ENCODE peak calls at places on chromosomes 2 and 18, in eight cellular contexts. S, Z, F, P, W, J, C and I are unnamed samples.
A peak's percentile ranks its signal among the peaks of the same experiment; 100 is the strongest.

GRCh38 chr2:88933980-88934379 is 242.5 kb downstream of the RPIA start:
- DNase-seq in C (peak; percentile 40), F (peak; percentile 8), P (no peak), Z (no peak), W (no peak), J (peak; percentile 17), S (no peak), I (peak; percentile 32)

GRCh38 chr18:66344227-66344626 is 259.7 kb downstream of the CDH19 start:
- DNase-seq in F (no peak), C (no peak), S (no peak), J (no peak), W (no peak), P (no peak), Z (no peak), I (no peak)

GRCh38 chr2:143482316-143482715 is 353.1 kb downstream of the ARHGAP15 start:
- DNase-seq in W (no peak), Z (no peak), J (peak; percentile 13), C (no peak), S (no peak), F (no peak), P (no peak), I (no peak)

GRCh38 chr2:39597309-39597708 is 68.4 kb upstream of the TMEM178A start:
- DNase-seq in Z (no peak), W (no peak), P (no peak), C (no peak), F (no peak), J (no peak), S (no peak), I (no peak)

GRCh38 chr2:171409436-171409971 is 24.3 kb downstream of the METTL8 start:
- DNase-seq in P (no peak), S (peak; percentile 46), J (no peak), C (no peak), Z (peak; percentile 56), F (no peak), W (no peak), I (peak; percentile 62)

GRCh38 chr2:207830778-207831549 is 61.3 kb upstream of the FZD5 start:
- DNase-seq in S (no peak), P (no peak), F (no peak), Z (no peak), W (no peak), C (no peak), J (no peak), I (no peak)

GRCh38 chr2:9235388-9236344 is 29.1 kb downstream of the ASAP2 start:
- DNase-seq in F (no peak), J (peak; percentile 71), W (no peak), S (no peak), P (peak; percentile 53), C (no peak), Z (peak; percentile 67), I (no peak)

GRCh38 chr2:54224997-54225396 is 31.0 kb downstream of the TSPYL6 start:
- DNase-seq in W (no peak), J (no peak), P (no peak), Z (no peak), S (no peak), C (no peak), F (no peak), I (no peak)

GRCh38 chr2:161681043-161681442 is 56.8 kb downstream of the SLC4A10 start:
- DNase-seq in S (no peak), F (no peak), C (peak; percentile 77), P (no peak), Z (no peak), W (no peak), J (peak; percentile 74), I (peak; percentile 54)

GRCh38 chr18:8767356-8767755 is 62.0 kb downstream of the MTCL1 start:
- DNase-seq in S (no peak), J (no peak), W (no peak), F (no peak), Z (no peak), P (no peak), C (no peak), I (no peak)

GRCh38 chr2:71379086-71379485 is 47.5 kb downstream of the ZNF638 start:
- DNase-seq in F (no peak), W (no peak), Z (peak; percentile 76), S (no peak), J (peak; percentile 74), C (peak; percentile 64), P (no peak), I (peak; percentile 40)

GRCh38 chr2:219453691-219454131 is 19.1 kb downstream of the SPEG start:
- DNase-seq in S (no peak), Z (peak; percentile 95), P (no peak), C (peak; percentile 47), J (peak; percentile 81), F (no peak), W (peak; percentile 91), I (peak; percentile 100)

GRCh38 chr2:178522950-178523595 is 42.8 kb downstream of the PLEKHA3 start:
- DNase-seq in W (peak; percentile 93), C (peak; percentile 92), P (peak; percentile 89), J (peak; percentile 84), S (peak; percentile 85), Z (peak; percentile 90), F (peak; percentile 82), I (peak; percentile 66)

GRCh38 chr18:36850527-36851201 is 21.7 kb downstream of the KIAA1328 start:
- DNase-seq in C (peak; percentile 75), W (no peak), J (peak; percentile 95), Z (peak; percentile 93), S (no peak), P (peak; percentile 13), F (no peak), I (peak; percentile 86)

GRCh38 chr2:219104107-219105050 is 43.7 kb upstream of the IHH start:
- DNase-seq in Z (peak; percentile 58), W (no peak), J (peak; percentile 49), P (peak; percentile 43), S (peak; percentile 41), C (peak; percentile 56), F (peak; percentile 6), I (peak; percentile 44)

GRCh38 chr18:22253156-22253555 is 83.8 kb downstream of the GATA6 start:
- DNase-seq in P (no peak), F (no peak), Z (no peak), J (no peak), W (no peak), S (no peak), C (no peak), I (no peak)

GRCh38 chr2:220033546-220033945 is 406.1 kb downstream of the SLC4A3 start:
- DNase-seq in S (no peak), C (no peak), F (no peak), J (peak; percentile 55), P (no peak), Z (peak; percentile 30), W (no peak), I (peak; percentile 86)

GRCh38 chr2:99640568-99641215 is 150.9 kb upstream of the REV1 start:
- DNase-seq in J (no peak), W (no peak), Z (no peak), S (no peak), F (no peak), P (no peak), C (no peak), I (no peak)

GRCh38 chr2:3198119-3198518 is 179.5 kb downstream of the EIPR1 start:
- DNase-seq in J (peak; percentile 7), W (no peak), P (no peak), F (no peak), Z (no peak), C (peak; percentile 37), S (peak; percentile 51), I (no peak)

GRCh38 chr2:102120261-102121259 is 22.0 kb upstream of the IL1R1 start:
- DNase-seq in S (no peak), C (no peak), W (no peak), P (no peak), F (no peak), Z (no peak), J (no peak), I (no peak)

GRCh38 chr2:240557808-240558207 is at the start of gene ANKMY1:
- DNase-seq in F (peak; percentile 38), J (peak; percentile 69), W (peak; percentile 80), P (peak; percentile 93), Z (peak; percentile 93), C (peak; percentile 74), S (peak; percentile 94), I (peak; percentile 39)

GRCh38 chr2:1234731-1235308 is 178.4 kb upstream of the TPO start:
- DNase-seq in J (no peak), F (no peak), P (no peak), C (peak; percentile 25), S (no peak), W (no peak), Z (peak; percentile 10), I (peak; percentile 67)

GRCh38 chr18:8507361-8507760 is 101.9 kb upstream of the RAB12 start:
- DNase-seq in J (peak; percentile 22), P (peak; percentile 16), C (no peak), Z (peak; percentile 12), W (no peak), S (peak; percentile 47), F (no peak), I (peak; percentile 10)

GRCh38 chr18:48367557-48367956 is 41.6 kb downstream of the ZBTB7C start:
- DNase-seq in S (no peak), J (no peak), F (no peak), Z (no peak), W (no peak), C (no peak), P (no peak), I (no peak)

GRCh38 chr18:8322486-8322885 is 286.8 kb upstream of the RAB12 start:
- DNase-seq in J (no peak), Z (no peak), W (no peak), C (no peak), S (no peak), F (no peak), P (no peak), I (no peak)

GRCh38 chr2:241315879-241316700 is at the start of gene SEPTIN2:
- DNase-seq in W (no peak), S (no peak), F (peak; percentile 95), C (peak; percentile 56), J (peak; percentile 41), P (peak; percentile 72), Z (no peak), I (peak; percentile 71)

GRCh38 chr2:121019073-121019472 is 265.9 kb downstream of the TFCP2L1 start:
- DNase-seq in Z (no peak), J (no peak), P (no peak), C (no peak), W (no peak), S (peak; percentile 40), F (no peak), I (peak; percentile 64)

GRCh38 chr18:10397004-10397403 is 57.4 kb upstream of the APCDD1 start:
- DNase-seq in C (no peak), P (no peak), S (no peak), J (no peak), F (no peak), W (no peak), Z (no peak), I (no peak)

GRCh38 chr2:214014551-214015230 is 396.2 kb upstream of the VWC2L start:
- DNase-seq in J (no peak), C (no peak), Z (no peak), F (no peak), W (no peak), S (no peak), P (no peak), I (no peak)

GRCh38 chr18:2494921-2495320 is 76.4 kb downstream of the METTL4 start:
- DNase-seq in W (no peak), P (no peak), Z (no peak), J (no peak), C (no peak), F (no peak), S (no peak), I (peak; percentile 83)

GRCh38 chr2:69827796-69828540 is 1.5 kb upstream of the GMCL1 start:
- DNase-seq in W (no peak), J (peak; percentile 91), F (no peak), C (no peak), P (peak; percentile 22), Z (no peak), S (no peak), I (peak; percentile 3)

GRCh38 chr2:202377308-202377736 is 1.2 kb downstream of the BMPR2 start:
- DNase-seq in S (peak; percentile 42), Z (peak; percentile 76), F (no peak), P (peak; percentile 44), W (no peak), C (peak; percentile 57), J (peak; percentile 32), I (peak; percentile 53)

GRCh38 chr2:29841386-29842004 is 79.9 kb downstream of the ALK start:
- DNase-seq in W (no peak), P (peak; percentile 45), J (peak; percentile 42), F (peak; percentile 11), S (peak; percentile 54), C (peak; percentile 39), Z (peak; percentile 57), I (peak; percentile 41)

GRCh38 chr2:9656270-9656766 is 25.5 kb upstream of the YWHAQ start:
- DNase-seq in P (no peak), Z (peak; percentile 95), J (peak; percentile 94), C (peak; percentile 79), W (no peak), F (no peak), S (no peak), I (peak; percentile 100)